ENCODE peak calls at places on chromosomes 11 and 22, in four cellular contexts. L, N, H and C are unnamed samples.

GRCh38 chr11:14320020-14320419 is 39.0 kb downstream of the RRAS2 start:
- DNase-seq in H (no peak), N (no peak), L (no peak), C (no peak)

GRCh38 chr11:127965947-127966668 is 621.2 kb downstream of the ETS1 start:
- DNase-seq in H (no peak), N (no peak), L (no peak), C (no peak)

GRCh38 chr11:25961539-25961938 is 370.4 kb upstream of the ANO3 start:
- DNase-seq in N (no peak), H (no peak), L (no peak), C (no peak)

GRCh38 chr11:110955797-110956196 is 243.6 kb upstream of the ARHGAP20 start:
- DNase-seq in L (no peak), H (no peak), N (no peak), C (no peak)

GRCh38 chr11:32381149-32381548 is 54.2 kb downstream of the WT1 start:
- DNase-seq in L (no peak), H (no peak), N (no peak), C (no peak)

GRCh38 chr22:20138868-20139267 is 7.3 kb downstream of the ZDHHC8 start:
- DNase-seq in L (no peak), H (no peak), N (no peak), C (no peak)

GRCh38 chr11:108016647-108017046 is 7.9 kb downstream of the CUL5 start:
- DNase-seq in L (no peak), N (no peak), H (no peak), C (no peak)

GRCh38 chr11:102157219-102157618 is 47.0 kb downstream of the YAP1 start:
- DNase-seq in N (no peak), H (no peak), L (peak; percentile 86), C (no peak)

GRCh38 chr11:44833869-44834452 is 107.2 kb downstream of the TSPAN18 start:
- DNase-seq in L (no peak), H (no peak), N (no peak), C (no peak)

GRCh38 chr11:76510060-76511047 is 65.5 kb downstream of the EMSY start:
- DNase-seq in H (no peak), L (no peak), N (no peak), C (no peak)

GRCh38 chr11:58923300-58923788 is 15.9 kb upstream of the GLYATL1 start:
- DNase-seq in L (no peak), N (no peak), H (no peak), C (peak; percentile 47)

GRCh38 chr11:6719588-6719987 is 36.4 kb upstream of the MRPL17 start:
- DNase-seq in N (no peak), L (no peak), H (no peak), C (no peak)

GRCh38 chr22:45195616-45196015 is 31.9 kb downstream of the NUP50 start:
- DNase-seq in H (no peak), N (no peak), L (no peak), C (no peak)

GRCh38 chr22:45190473-45190872 is 26.7 kb downstream of the NUP50 start:
- DNase-seq in N (no peak), L (no peak), H (no peak), C (no peak)

GRCh38 chr22:45196308-45196707 is 32.6 kb downstream of the NUP50 start:
- DNase-seq in H (no peak), L (no peak), N (peak; percentile 20), C (no peak)

GRCh38 chr22:45194686-45195085 is 31.0 kb downstream of the NUP50 start:
- DNase-seq in N (peak; percentile 29), L (no peak), H (no peak), C (peak; percentile 16)

DNA sequence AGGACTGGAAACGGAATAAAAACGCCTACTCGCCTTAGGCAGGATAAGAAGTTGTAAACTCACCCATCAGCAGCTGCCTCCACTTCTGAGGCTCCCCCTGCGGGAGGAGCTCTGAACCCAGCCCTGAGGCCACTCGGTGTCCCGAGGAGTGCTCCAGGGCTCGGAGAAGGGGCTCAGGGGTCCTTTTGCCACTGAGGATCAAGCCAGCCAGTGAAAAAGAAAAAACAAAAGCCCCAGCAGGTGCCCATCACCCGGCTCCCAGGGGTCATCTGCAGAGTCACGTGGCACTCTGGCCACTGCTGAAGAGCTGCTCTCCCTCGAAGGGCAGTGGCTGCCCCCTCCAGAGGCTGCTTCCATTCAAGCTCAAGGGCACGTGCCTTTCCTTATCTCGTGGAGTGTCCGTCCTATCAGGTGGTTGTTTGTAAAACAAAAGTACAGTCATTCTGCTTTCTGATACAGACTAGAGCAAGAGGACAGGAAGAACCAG is 29.0 kb downstream of the NUP50 start:
- DNase-seq in L (no peak), N (no peak), H (no peak), C (peak; percentile 13)
- TF ChIP-seq CTCF in L (no peak), N (no peak), H (peak; percentile 35), C (no peak)

GRCh38 chr11:61406991-61407728 is 14.8 kb downstream of the TMEM216 start:
- DNase-seq in N (no peak), H (no peak), L (no peak), C (no peak)
- TF ChIP-seq CTCF in N (no peak), H (no peak), L (no peak), C (no peak)

GRCh38 chr11:123305601-123306000 is 110.6 kb upstream of the CLMP start:
- DNase-seq in N (no peak), L (no peak), H (no peak), C (no peak)

GRCh38 chr11:123302751-123303195 is 107.7 kb upstream of the CLMP start:
- DNase-seq in H (no peak), L (no peak), N (no peak), C (peak; percentile 75)

GRCh38 chr11:123301696-123302400 is 106.8 kb upstream of the CLMP start:
- DNase-seq in N (peak; percentile 64), H (peak; percentile 85), L (peak; percentile 63), C (peak; percentile 88)

GRCh38 chr11:123304828-123305530 is 109.9 kb upstream of the CLMP start:
- DNase-seq in L (no peak), H (no peak), N (no peak), C (no peak)

GRCh38 chr11:123303924-123304323 is 108.9 kb upstream of the CLMP start:
- DNase-seq in H (no peak), L (no peak), N (no peak), C (no peak)
- TF ChIP-seq CTCF in H (no peak), L (no peak), N (no peak), C (no peak)

DNA sequence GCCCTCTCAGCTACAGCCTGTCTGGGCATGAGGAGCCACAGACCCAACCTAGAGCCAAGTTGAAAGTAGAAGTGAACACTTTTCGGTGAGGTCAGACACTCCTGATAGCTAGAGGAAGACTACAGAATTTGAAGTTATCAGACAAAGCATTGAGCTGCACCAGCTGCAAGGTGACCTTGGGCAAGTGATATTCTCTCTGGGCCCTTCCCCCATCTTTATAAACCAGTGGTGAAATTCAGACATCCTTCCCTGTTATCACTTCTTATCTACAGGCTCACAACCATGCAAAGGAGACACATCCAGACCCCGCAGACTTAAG is 8.0 kb upstream of the PMM1 start:
- DNase-seq in L (no peak), H (no peak), N (no peak), C (no peak)
- TF ChIP-seq CTCF in L (no peak), H (no peak), N (no peak), C (no peak)

GRCh38 chr22:37634505-37635002 is 4.9 kb upstream of the SH3BP1 start:
- DNase-seq in H (no peak), N (no peak), L (no peak), C (no peak)
- TF ChIP-seq CTCF in H (no peak), N (no peak), L (no peak), C (no peak)

GRCh38 chr11:125956371-125956770 is 10.5 kb downstream of the VSIG10L2 start:
- DNase-seq in H (no peak), L (no peak), N (peak; percentile 66), C (no peak)
- TF ChIP-seq CTCF in H (no peak), L (no peak), N (no peak), C (no peak)

GRCh38 chr11:75339685-75340409 is 11.6 kb downstream of the ARRB1 start:
- DNase-seq in H (no peak), L (no peak), N (no peak), C (no peak)
- TF ChIP-seq CTCF in H (peak; percentile 13), L (no peak), N (no peak), C (no peak)

GRCh38 chr11:24779791-24780190 is 282.9 kb downstream of the LUZP2 start:
- DNase-seq in N (no peak), L (no peak), H (no peak), C (no peak)
- TF ChIP-seq CTCF in N (no peak), L (no peak), H (no peak), C (no peak)